ENCODE peak calls at places on chromosomes 7 and 10, in five cellular contexts. W is neuronal stem cell, N is AG10803, H is uterus, D is colonic mucosa. L is an unnamed sample.

GRCh38 chr7:151232272-151233110 is at the start of gene CHPF2:
- DNase-seq in W (peak), N (peak), H (peak), D (peak), L (peak)

GRCh38 chr7:14931511-14932215 is 29.1 kb upstream of the DGKB start:
- DNase-seq in W (no peak), N (no peak), H (no peak), D (no peak), L (no peak)

GRCh38 chr7:43057151-43057550 is 55.3 kb upstream of the HECW1 start:
- DNase-seq in W (no peak), N (no peak), H (no peak), D (no peak), L (no peak)

GRCh38 chr7:137081694-137082093 is 213.2 kb downstream of the CHRM2 start:
- DNase-seq in W (no peak), N (peak), H (peak), D (peak), L (peak)

GRCh38 chr7:141646826-141647480 is 55.0 kb downstream of the DENND11 start:
- DNase-seq in W (no peak), N (no peak), H (no peak), D (no peak), L (no peak)

GRCh38 chr7:135486258-135486657 is 23.6 kb downstream of the CNOT4 start:
- DNase-seq in W (no peak), N (peak), H (no peak), D (no peak), L (no peak)

GRCh38 chr7:3493499-3493898 is 192.4 kb downstream of the SDK1 start:
- DNase-seq in W (no peak), N (peak), H (no peak), D (no peak), L (no peak)

GRCh38 chr10:76033457-76034196 is 602.2 kb downstream of the LRMDA start:
- DNase-seq in W (no peak), N (peak), H (no peak), D (no peak), L (peak)

GRCh38 chr10:130022501-130023299 is 58.6 kb upstream of the EBF3 start:
- DNase-seq in W (no peak), N (peak), H (no peak), D (no peak), L (peak)

GRCh38 chr7:11182736-11183135 is 209.1 kb downstream of the PHF14 start:
- DNase-seq in W (no peak), N (peak), H (no peak), D (no peak), L (no peak)

GRCh38 chr7:139570119-139570518 is 46.6 kb downstream of the CLEC2L start:
- DNase-seq in W (peak), N (no peak), H (no peak), D (no peak), L (no peak)

GRCh38 chr7:129969881-129970446 is 17.2 kb upstream of the UBE2H start:
- DNase-seq in W (no peak), N (peak), H (no peak), D (peak), L (peak)

GRCh38 chr7:134777470-134777869 is 2.0 kb upstream of the CALD1 start:
- DNase-seq in W (no peak), N (no peak), H (no peak), D (no peak), L (no peak)

GRCh38 chr10:85315657-85316056 is 987.3 kb downstream of the CCSER2 start:
- DNase-seq in W (no peak), N (no peak), H (no peak), D (no peak), L (no peak)

GRCh38 chr10:33952692-33953360 is 618.4 kb upstream of the NRP1 start:
- DNase-seq in W (no peak), N (peak), H (no peak), D (no peak), L (no peak)

GRCh38 chr7:150461520-150461919 is 11.1 kb downstream of the GIMAP8 start:
- DNase-seq in W (no peak), N (no peak), H (no peak), D (no peak), L (no peak)

GRCh38 chr7:43636093-43636492 is 53.2 kb downstream of the STK17A start:
- DNase-seq in W (no peak), N (no peak), H (no peak), D (no peak), L (peak)

GRCh38 chr10:77328272-77328816 is 309.3 kb downstream of the KCNMA1 start:
- DNase-seq in W (peak), N (peak), H (no peak), D (peak), L (no peak)

GRCh38 chr7:106064836-106065559 is 47.1 kb downstream of the SYPL1 start:
- DNase-seq in W (no peak), N (peak), H (peak), D (peak), L (peak)

GRCh38 chr7:131637846-131638245 is 81.4 kb upstream of the PODXL start:
- DNase-seq in W (no peak), N (no peak), H (no peak), D (no peak), L (no peak)

GRCh38 chr7:1611708-1612241 is 41.9 kb upstream of the PSMG3 start:
- DNase-seq in W (no peak), N (peak), H (no peak), D (no peak), L (peak)

GRCh38 chr10:63723741-63724140 is 202.5 kb downstream of the REEP3 start:
- DNase-seq in W (no peak), N (no peak), H (no peak), D (no peak), L (no peak)

GRCh38 chr7:95338832-95339231 is 14.5 kb upstream of the PON1 start:
- DNase-seq in W (no peak), N (no peak), H (no peak), D (no peak), L (no peak)

GRCh38 chr10:68223535-68224165 is 8.3 kb downstream of the ATOH7 start:
- DNase-seq in W (no peak), N (no peak), H (no peak), D (peak), L (no peak)

GRCh38 chr7:143320620-143321019 is 4.7 kb downstream of the CLCN1 start:
- DNase-seq in W (no peak), N (no peak), H (no peak), D (peak), L (no peak)

GRCh38 chr7:130748531-130749389 is 14.8 kb upstream of the KLF14 start:
- DNase-seq in W (no peak), N (no peak), H (no peak), D (no peak), L (no peak)

GRCh38 chr10:46255696-46256355 is 31.0 kb upstream of the ANTXRL start:
- DNase-seq in W (peak), N (peak), H (peak), D (peak), L (peak)

GRCh38 chr10:64173826-64174225 is 652.6 kb downstream of the REEP3 start:
- DNase-seq in W (no peak), N (no peak), H (no peak), D (no peak), L (no peak)

GRCh38 chr10:90871761-90872647 is at the start of gene RPP30:
- DNase-seq in W (peak), N (peak), H (peak), D (peak), L (peak)

GRCh38 chr7:194996-195829 is 2.8 kb downstream of the FAM20C start:
- DNase-seq in W (no peak), N (peak), H (no peak), D (no peak), L (no peak)
- H3K4me3 ChIP-seq in W (peak), N (peak), H (no peak), D (peak), L (peak)

DNA sequence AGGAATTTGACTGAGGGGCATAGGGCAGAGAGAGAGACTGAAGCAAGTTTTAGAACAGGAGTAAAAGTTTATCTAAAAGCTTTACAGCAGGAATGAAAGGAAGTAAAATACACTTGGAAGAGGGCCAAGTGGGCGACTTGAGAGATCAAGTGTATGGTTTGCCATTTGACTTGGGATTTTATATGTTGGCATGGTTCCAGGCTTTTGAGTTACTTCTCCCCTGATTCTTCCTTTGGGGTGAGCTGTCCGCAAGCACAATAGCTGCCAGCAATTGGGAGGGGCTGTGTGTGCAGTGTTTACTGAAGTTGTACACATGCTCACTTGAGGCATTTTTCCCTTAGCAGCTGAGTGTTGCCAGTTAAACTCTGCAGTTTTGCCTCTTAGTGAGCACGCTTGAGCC is 892.0 kb upstream of the MBL2 start:
- DNase-seq in W (no peak), N (no peak), H (no peak), D (peak), L (peak)
- H3K4me3 ChIP-seq in W (no peak), N (no peak), H (no peak), D (no peak), L (no peak)

DNA sequence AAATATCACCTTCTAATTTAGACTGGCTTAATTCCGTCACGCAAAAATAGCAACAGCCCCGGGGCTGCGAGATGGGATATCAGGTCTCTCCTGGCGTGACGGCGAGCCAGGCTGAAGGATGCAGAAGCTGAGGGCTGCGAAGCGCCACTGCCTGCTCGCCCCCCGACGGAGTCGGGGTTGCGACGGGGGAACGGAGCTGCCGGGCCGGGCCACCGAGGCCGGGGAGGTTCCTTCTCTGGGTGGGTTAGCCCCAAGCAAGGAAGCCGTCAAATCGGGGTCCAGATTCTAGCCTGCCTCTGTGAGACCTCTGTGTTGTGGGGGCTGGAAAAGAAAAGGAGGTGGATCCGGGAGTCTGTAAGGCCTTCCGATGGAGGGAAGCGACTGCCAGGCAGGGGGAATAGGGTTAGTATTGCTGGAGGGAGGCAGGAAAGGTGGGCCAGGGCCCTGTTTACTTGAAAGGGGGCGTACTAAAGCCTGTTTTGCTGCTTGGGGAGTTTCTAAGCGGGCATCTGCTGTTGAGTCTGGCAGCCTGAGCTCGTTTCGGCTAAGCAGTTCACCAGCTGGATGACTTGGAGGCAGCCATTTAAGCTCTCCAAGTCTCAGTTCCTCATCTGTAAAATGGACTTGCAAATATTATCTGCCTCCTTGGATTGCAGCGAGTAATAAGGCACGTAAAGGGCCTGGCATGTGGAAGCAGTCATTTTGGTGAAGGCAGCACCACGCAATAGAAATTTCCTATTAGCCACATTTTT is 43.8 kb downstream of the LDB3 start:
- DNase-seq in W (peak), N (peak), H (peak), D (no peak), L (peak)
- H3K4me3 ChIP-seq in W (peak), N (peak), H (peak), D (peak), L (peak)

GRCh38 chr7:158979635-158980351 is 123.4 kb downstream of the DYNC2I1 start:
- DNase-seq in W (no peak), N (no peak), H (no peak), D (no peak), L (no peak)

GRCh38 chr7:158975526-158976467 is 119.4 kb downstream of the DYNC2I1 start:
- DNase-seq in W (no peak), N (no peak), H (no peak), D (no peak), L (no peak)

GRCh38 chr7:158976468-158976848 is 120.1 kb downstream of the DYNC2I1 start:
- DNase-seq in W (no peak), N (peak), H (no peak), D (no peak), L (no peak)

GRCh38 chr7:158979023-158979529 is 122.7 kb downstream of the DYNC2I1 start:
- DNase-seq in W (no peak), N (no peak), H (no peak), D (no peak), L (no peak)

DNA sequence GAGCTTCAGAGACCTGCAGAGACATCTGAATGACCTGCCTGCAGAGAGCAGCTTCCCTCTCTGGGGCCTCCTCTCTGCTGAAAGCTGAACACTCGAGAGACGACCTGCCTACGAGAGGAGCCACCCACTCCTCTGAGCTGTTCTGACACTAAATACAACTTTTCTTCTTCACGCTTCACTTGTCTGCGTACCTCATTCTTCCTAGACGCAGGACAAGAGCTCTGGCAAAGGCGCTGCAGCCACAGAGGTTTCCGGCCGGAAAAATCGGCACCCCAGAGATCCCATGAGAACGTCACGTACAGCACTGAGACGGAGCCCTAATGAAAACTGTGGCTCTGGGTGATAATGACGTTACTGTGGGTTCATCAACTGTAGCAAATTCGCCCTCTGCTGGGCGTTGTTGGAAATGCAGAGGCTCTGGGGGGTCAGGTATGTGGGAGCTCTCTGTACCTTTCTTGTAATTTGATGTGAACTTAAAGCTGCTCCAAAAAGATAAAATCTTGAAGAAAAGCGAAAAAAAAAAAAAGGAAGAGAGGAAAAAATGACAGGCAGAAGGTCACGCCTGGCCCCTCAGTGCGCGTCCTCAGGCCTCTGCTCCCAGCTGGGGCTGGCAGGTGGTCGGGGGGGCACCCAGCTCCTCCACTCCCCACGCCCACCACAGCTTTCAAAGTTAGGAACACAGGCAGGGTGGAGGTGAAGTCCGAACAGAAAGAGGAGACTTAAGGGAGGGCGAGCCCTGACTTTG is 120.7 kb downstream of the DYNC2I1 start:
- DNase-seq in W (peak), N (peak), H (peak), D (peak), L (peak)
- H3K4me3 ChIP-seq in W (no peak), N (peak), H (no peak), D (peak), L (no peak)

GRCh38 chr10:101827919-101828600 is 9.8 kb upstream of the OGA start:
- DNase-seq in W (no peak), N (no peak), H (no peak), D (no peak), L (no peak)

GRCh38 chr10:101830322-101831168 is 12.3 kb upstream of the OGA start:
- DNase-seq in W (peak), N (peak), H (peak), D (peak), L (peak)

GRCh38 chr10:101828734-101829551 is 10.7 kb upstream of the OGA start:
- DNase-seq in W (no peak), N (no peak), H (peak), D (peak), L (no peak)

GRCh38 chr10:101831169-101831811 is 12.3 kb downstream of the KCNIP2 start:
- DNase-seq in W (no peak), N (no peak), H (no peak), D (no peak), L (no peak)

DNA sequence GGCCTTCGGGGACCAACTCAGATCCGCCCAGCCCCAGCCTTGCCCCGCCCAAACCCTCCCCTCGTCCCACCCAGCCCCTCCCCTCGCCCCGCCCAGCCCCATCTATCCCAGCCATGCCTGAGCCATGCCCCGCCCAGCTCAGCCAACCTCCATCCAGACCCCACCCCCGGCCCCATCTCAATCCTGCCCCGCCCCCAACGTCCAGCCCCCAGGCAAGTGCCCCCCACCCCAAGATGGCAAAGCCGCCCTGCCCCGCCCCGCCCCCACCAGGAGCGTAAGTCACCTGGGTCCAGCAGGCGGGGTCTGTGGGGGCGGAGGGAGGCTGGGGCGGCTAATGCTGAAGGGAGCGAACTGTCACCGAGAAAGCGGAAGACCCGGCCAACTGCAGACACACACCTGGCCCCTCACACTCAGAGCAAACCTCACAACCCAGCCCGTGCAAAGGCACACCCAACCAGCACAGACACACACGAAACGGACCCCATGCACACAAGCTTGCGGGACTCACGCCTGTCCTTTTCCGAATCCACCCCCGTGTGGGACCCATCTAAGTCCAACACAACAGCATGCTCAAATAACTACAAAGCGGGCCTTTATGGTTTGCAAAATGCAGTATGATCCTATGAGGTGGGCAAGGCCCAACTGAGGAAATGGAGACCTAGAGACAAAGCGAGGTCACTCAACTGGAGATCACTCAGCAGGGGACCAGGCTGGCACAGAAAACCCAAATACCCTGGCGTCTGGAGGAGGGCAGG is 11.5 kb upstream of the OGA start:
- DNase-seq in W (peak), N (no peak), H (peak), D (peak), L (no peak)
- H3K4me3 ChIP-seq in W (peak), N (peak), H (peak), D (peak), L (no peak)

GRCh38 chr7:7077945-7078344 is 104.4 kb upstream of the C1GALT1 start:
- DNase-seq in W (no peak), N (no peak), H (no peak), D (no peak), L (no peak)
- H3K4me3 ChIP-seq in W (no peak), N (no peak), H (no peak), D (no peak), L (no peak)

GRCh38 chr7:97118306-97118917 is 914 bp downstream of the SDHAF3 start:
- DNase-seq in W (no peak), N (no peak), H (no peak), D (no peak), L (no peak)

GRCh38 chr7:97120713-97121457 is 3.4 kb downstream of the SDHAF3 start:
- DNase-seq in W (no peak), N (no peak), H (no peak), D (no peak), L (no peak)

GRCh38 chr7:97117372-97118188 is at the start of gene SDHAF3:
- DNase-seq in W (peak), N (peak), H (peak), D (peak), L (peak)

GRCh38 chr7:97117035-97117371 is 495 bp upstream of the SDHAF3 start:
- DNase-seq in W (no peak), N (no peak), H (no peak), D (no peak), L (no peak)

DNA sequence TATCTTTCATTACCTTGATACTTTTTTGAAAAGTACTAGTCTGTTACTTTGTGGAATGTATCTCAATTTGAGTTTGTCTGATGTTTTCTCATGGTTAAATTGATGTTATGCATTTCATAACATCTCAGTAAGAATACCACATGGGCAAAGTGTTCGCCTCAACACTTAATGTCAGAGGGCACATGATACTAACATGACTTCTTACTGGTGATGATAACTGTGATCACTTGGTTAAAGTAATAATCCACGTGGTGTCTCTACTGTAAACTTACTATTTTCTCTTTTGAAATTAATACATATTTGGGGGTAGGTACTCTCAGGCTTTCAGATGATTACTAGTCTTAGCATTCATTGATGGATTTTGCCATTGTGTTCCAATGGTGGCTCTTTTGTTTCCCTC is 2.2 kb downstream of the SDHAF3 start:
- DNase-seq in W (no peak), N (no peak), H (no peak), D (no peak), L (no peak)
- H3K4me3 ChIP-seq in W (no peak), N (no peak), H (no peak), D (no peak), L (no peak)